ENCODE peak calls at places on chromosomes 2 and 18, in six cellular contexts. One of them, this sample, is unnamed. For H3F3A and H3K9me2, the result is how much of the 10 kb centered on the place peaks cover.

GRCh38 chr2:223725494-223725893 is 111.9 kb downstream of the AP1S3 start:
- DNase-seq in GM23338: peak
- DNase-seq in SK-N-SH: peak
- DNase-seq in GM23248: peak
- DNase-seq in PC-3: peak
- DNase-seq in MM.1S: no peak
- DNase-seq in this sample: peak

GRCh38 chr2:88561646-88562388 is 65.4 kb downstream of the EIF2AK3 start:
- DNase-seq in GM23338: no peak
- DNase-seq in SK-N-SH: no peak
- DNase-seq in GM23248: no peak
- DNase-seq in PC-3: no peak
- DNase-seq in MM.1S: no peak
- DNase-seq in this sample: no peak

GRCh38 chr2:131039535-131039907 is 53.7 kb downstream of the FAM168B start:
- DNase-seq in GM23338: no peak
- DNase-seq in SK-N-SH: no peak
- DNase-seq in GM23248: no peak
- DNase-seq in PC-3: no peak
- DNase-seq in MM.1S: no peak
- DNase-seq in this sample: no peak

GRCh38 chr18:12391487-12392136 is 14.6 kb upstream of the AFG3L2 start:
- DNase-seq in GM23338: peak
- DNase-seq in SK-N-SH: peak
- DNase-seq in GM23248: peak
- DNase-seq in PC-3: peak
- DNase-seq in MM.1S: peak
- DNase-seq in this sample: no peak

GRCh38 chr2:118095610-118096009 is 7.3 kb downstream of the INSIG2 start:
- DNase-seq in GM23338: no peak
- DNase-seq in SK-N-SH: peak
- DNase-seq in GM23248: peak
- DNase-seq in PC-3: no peak
- DNase-seq in MM.1S: no peak
- DNase-seq in this sample: peak

GRCh38 chr18:62537042-62537894 is 14.4 kb downstream of the ZCCHC2 start:
- DNase-seq in GM23338: no peak
- DNase-seq in SK-N-SH: no peak
- DNase-seq in GM23248: no peak
- DNase-seq in PC-3: peak
- DNase-seq in MM.1S: no peak
- DNase-seq in this sample: no peak

GRCh38 chr2:46164581-46165301 is 132.5 kb upstream of the EPAS1 start:
- DNase-seq in GM23338: no peak
- DNase-seq in SK-N-SH: no peak
- DNase-seq in GM23248: peak
- DNase-seq in PC-3: peak
- DNase-seq in MM.1S: no peak
- DNase-seq in this sample: peak

GRCh38 chr2:178304262-178304661 is 110.0 kb downstream of the OSBPL6 start:
- DNase-seq in GM23338: no peak
- DNase-seq in SK-N-SH: no peak
- DNase-seq in GM23248: no peak
- DNase-seq in PC-3: no peak
- DNase-seq in MM.1S: no peak
- DNase-seq in this sample: no peak

GRCh38 chr2:20623241-20623640 is 27.7 kb downstream of the HS1BP3 start:
- DNase-seq in GM23338: no peak
- DNase-seq in SK-N-SH: no peak
- DNase-seq in GM23248: no peak
- DNase-seq in PC-3: no peak
- DNase-seq in MM.1S: no peak
- DNase-seq in this sample: no peak

GRCh38 chr2:101440127-101440738 is 34.7 kb downstream of the RFX8 start:
- DNase-seq in GM23338: no peak
- DNase-seq in SK-N-SH: peak
- DNase-seq in GM23248: no peak
- DNase-seq in PC-3: no peak
- DNase-seq in MM.1S: no peak
- DNase-seq in this sample: no peak

GRCh38 chr2:212266310-212266709 is 272.3 kb downstream of the ERBB4 start:
- DNase-seq in GM23338: peak
- DNase-seq in SK-N-SH: no peak
- DNase-seq in GM23248: no peak
- DNase-seq in PC-3: no peak
- DNase-seq in MM.1S: peak
- DNase-seq in this sample: no peak

GRCh38 chr2:237322564-237322963 is 91.4 kb downstream of the COL6A3 start:
- DNase-seq in GM23338: peak
- DNase-seq in SK-N-SH: no peak
- DNase-seq in GM23248: peak
- DNase-seq in PC-3: peak
- DNase-seq in MM.1S: peak
- DNase-seq in this sample: no peak

GRCh38 chr2:230129343-230129742 is 60.6 kb upstream of the SLC16A14 start:
- DNase-seq in GM23338: no peak
- DNase-seq in SK-N-SH: no peak
- DNase-seq in GM23248: peak
- DNase-seq in PC-3: no peak
- DNase-seq in MM.1S: no peak
- DNase-seq in this sample: no peak

GRCh38 chr2:174786066-174786725 is 21.9 kb upstream of the CHRNA1 start:
- DNase-seq in GM23338: no peak
- DNase-seq in SK-N-SH: no peak
- DNase-seq in GM23248: peak
- DNase-seq in PC-3: no peak
- DNase-seq in MM.1S: no peak
- DNase-seq in this sample: no peak

GRCh38 chr18:4208408-4208807 is 246.7 kb downstream of the DLGAP1 start:
- DNase-seq in GM23338: no peak
- DNase-seq in SK-N-SH: no peak
- DNase-seq in GM23248: no peak
- DNase-seq in PC-3: no peak
- DNase-seq in MM.1S: no peak
- DNase-seq in this sample: no peak

GRCh38 chr2:105721991-105722511 is 22.7 kb upstream of the NCK2 start:
- DNase-seq in GM23338: no peak
- DNase-seq in SK-N-SH: no peak
- DNase-seq in GM23248: no peak
- DNase-seq in PC-3: no peak
- DNase-seq in MM.1S: no peak
- DNase-seq in this sample: no peak

GRCh38 chr2:60053791-60054190 is 499.7 kb downstream of the BCL11A start:
- DNase-seq in GM23338: no peak
- DNase-seq in SK-N-SH: no peak
- DNase-seq in GM23248: no peak
- DNase-seq in PC-3: no peak
- DNase-seq in MM.1S: no peak
- DNase-seq in this sample: no peak

GRCh38 chr2:231648579-231649174 is 56.0 kb downstream of the TEX44 start:
- DNase-seq in GM23338: peak
- DNase-seq in SK-N-SH: peak
- DNase-seq in GM23248: peak
- DNase-seq in PC-3: peak
- DNase-seq in MM.1S: peak
- DNase-seq in this sample: peak

GRCh38 chr2:218807626-218808025 is 24.0 kb downstream of the PRKAG3 start:
- DNase-seq in GM23338: no peak
- DNase-seq in SK-N-SH: no peak
- DNase-seq in GM23248: peak
- DNase-seq in PC-3: peak
- DNase-seq in MM.1S: no peak
- DNase-seq in this sample: no peak

GRCh38 chr2:239376942-239377531 is 23.8 kb downstream of the HDAC4 start:
- DNase-seq in GM23338: no peak
- DNase-seq in SK-N-SH: no peak
- DNase-seq in GM23248: no peak
- DNase-seq in PC-3: no peak
- DNase-seq in MM.1S: no peak
- DNase-seq in this sample: no peak

GRCh38 chr2:126399001-126399400 is 257.0 kb upstream of the GYPC start:
- DNase-seq in GM23338: peak
- DNase-seq in SK-N-SH: no peak
- DNase-seq in GM23248: no peak
- DNase-seq in PC-3: no peak
- DNase-seq in MM.1S: peak
- DNase-seq in this sample: no peak

GRCh38 chr2:232420463-232421188 is 14.0 kb downstream of the ALPG start:
- DNase-seq in GM23338: peak
- DNase-seq in SK-N-SH: peak
- DNase-seq in GM23248: peak
- DNase-seq in PC-3: peak
- DNase-seq in MM.1S: no peak
- DNase-seq in this sample: peak

GRCh38 chr2:102033028-102033749 is 41.4 kb downstream of the IL1R2 start:
- DNase-seq in GM23338: no peak
- DNase-seq in SK-N-SH: no peak
- DNase-seq in GM23248: peak
- DNase-seq in PC-3: peak
- DNase-seq in MM.1S: peak
- DNase-seq in this sample: peak

GRCh38 chr2:217797661-217798069 is 205.1 kb downstream of the TNS1 start:
- DNase-seq in GM23338: no peak
- DNase-seq in SK-N-SH: peak
- DNase-seq in GM23248: no peak
- DNase-seq in PC-3: peak
- DNase-seq in MM.1S: peak
- DNase-seq in this sample: no peak

GRCh38 chr2:202122975-202123765 is 50.1 kb downstream of the KIAA2012 start:
- DNase-seq in GM23338: peak
- DNase-seq in SK-N-SH: no peak
- DNase-seq in GM23248: peak
- DNase-seq in PC-3: no peak
- DNase-seq in MM.1S: no peak
- DNase-seq in this sample: no peak

GRCh38 chr2:136136921-136137320 is 19.0 kb upstream of the CXCR4 start:
- DNase-seq in GM23338: no peak
- DNase-seq in SK-N-SH: no peak
- DNase-seq in GM23248: no peak
- DNase-seq in PC-3: peak
- DNase-seq in MM.1S: peak
- DNase-seq in this sample: peak

GRCh38 chr2:136137982-136138381 is 20.0 kb upstream of the CXCR4 start:
- DNase-seq in GM23338: no peak
- DNase-seq in SK-N-SH: no peak
- DNase-seq in GM23248: no peak
- DNase-seq in PC-3: no peak
- DNase-seq in MM.1S: no peak
- DNase-seq in this sample: peak

GRCh38 chr2:136134126-136134525 is 16.2 kb upstream of the CXCR4 start:
- DNase-seq in GM23338: no peak
- DNase-seq in SK-N-SH: no peak
- DNase-seq in GM23248: no peak
- DNase-seq in PC-3: no peak
- DNase-seq in MM.1S: no peak
- DNase-seq in this sample: no peak

GRCh38 chr2:136135462-136135861 is 17.5 kb upstream of the CXCR4 start:
- DNase-seq in GM23338: no peak
- DNase-seq in SK-N-SH: no peak
- DNase-seq in GM23248: no peak
- DNase-seq in PC-3: no peak
- DNase-seq in MM.1S: no peak
- DNase-seq in this sample: no peak

GRCh38 chr2:136135924-136136906 is 18.3 kb upstream of the CXCR4 start:
- DNase-seq in GM23338: no peak
- DNase-seq in SK-N-SH: no peak
- DNase-seq in GM23248: no peak
- DNase-seq in PC-3: no peak
- DNase-seq in MM.1S: peak
- DNase-seq in this sample: no peak
- H3F3A ChIP-seq in GM23338: under half
- H3F3A ChIP-seq in SK-N-SH: under half
- H3F3A ChIP-seq in GM23248: under half
- H3F3A ChIP-seq in PC-3: under half
- H3F3A ChIP-seq in MM.1S: under half
- H3F3A ChIP-seq in this sample: under half

GRCh38 chr2:144470334-144470733 is 49.6 kb downstream of the ZEB2 start:
- DNase-seq in GM23338: no peak
- DNase-seq in SK-N-SH: no peak
- DNase-seq in GM23248: no peak
- DNase-seq in PC-3: peak
- DNase-seq in MM.1S: no peak
- DNase-seq in this sample: no peak

GRCh38 chr2:144471316-144472045 is 48.4 kb downstream of the ZEB2 start:
- DNase-seq in GM23338: peak
- DNase-seq in SK-N-SH: no peak
- DNase-seq in GM23248: no peak
- DNase-seq in PC-3: no peak
- DNase-seq in MM.1S: peak
- DNase-seq in this sample: no peak

GRCh38 chr2:144472046-144472412 is 47.9 kb downstream of the ZEB2 start:
- DNase-seq in GM23338: no peak
- DNase-seq in SK-N-SH: no peak
- DNase-seq in GM23248: no peak
- DNase-seq in PC-3: no peak
- DNase-seq in MM.1S: no peak
- DNase-seq in this sample: no peak

GRCh38 chr2:144469788-144470187 is 50.1 kb downstream of the ZEB2 start:
- DNase-seq in GM23338: no peak
- DNase-seq in SK-N-SH: no peak
- DNase-seq in GM23248: no peak
- DNase-seq in PC-3: no peak
- DNase-seq in MM.1S: no peak
- DNase-seq in this sample: no peak

GRCh38 chr2:144470819-144471218 is 49.1 kb downstream of the ZEB2 start:
- DNase-seq in GM23338: no peak
- DNase-seq in SK-N-SH: no peak
- DNase-seq in GM23248: peak
- DNase-seq in PC-3: no peak
- DNase-seq in MM.1S: no peak
- DNase-seq in this sample: no peak
- H3K4me2 ChIP-seq in GM23338: peak
- H3K4me2 ChIP-seq in SK-N-SH: peak
- H3K4me2 ChIP-seq in GM23248: peak
- H3K4me2 ChIP-seq in PC-3: no peak
- H3K4me2 ChIP-seq in MM.1S: no peak
- H3K4me2 ChIP-seq in this sample: no peak

DNA sequence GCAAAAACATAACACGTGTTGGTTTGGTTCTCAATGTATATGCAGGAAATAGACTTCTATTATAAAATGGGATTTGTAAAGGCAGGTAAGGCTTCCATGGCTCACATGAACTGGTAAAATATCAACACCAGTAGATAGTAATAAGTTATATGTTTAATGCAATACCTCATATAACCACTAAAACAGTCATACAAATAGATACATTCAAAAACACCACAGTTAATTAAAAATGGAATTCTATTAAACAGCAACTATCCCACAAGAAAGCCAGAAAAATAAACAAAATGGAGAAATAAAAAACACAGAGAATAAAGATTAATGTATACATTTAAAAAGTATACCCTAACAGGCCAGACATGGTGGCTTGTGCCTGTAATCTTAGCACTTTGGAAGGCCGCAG is 243.8 kb upstream of the LRATD1 start:
- DNase-seq in GM23338: no peak
- DNase-seq in SK-N-SH: no peak
- DNase-seq in GM23248: no peak
- DNase-seq in PC-3: no peak
- DNase-seq in MM.1S: no peak
- DNase-seq in this sample: no peak
- H3K9me2 ChIP-seq in GM23338: under half
- H3K9me2 ChIP-seq in SK-N-SH: under half
- H3K9me2 ChIP-seq in GM23248: under half
- H3K9me2 ChIP-seq in PC-3: under half
- H3K9me2 ChIP-seq in MM.1S: under half
- H3K9me2 ChIP-seq in this sample: under half

GRCh38 chr2:66575625-66576371 is 140.9 kb downstream of the MEIS1 start:
- DNase-seq in GM23338: peak
- DNase-seq in SK-N-SH: peak
- DNase-seq in GM23248: peak
- DNase-seq in PC-3: no peak
- DNase-seq in MM.1S: no peak
- DNase-seq in this sample: no peak
- H3F3A ChIP-seq in GM23338: under half
- H3F3A ChIP-seq in SK-N-SH: under half
- H3F3A ChIP-seq in GM23248: under half
- H3F3A ChIP-seq in PC-3: under half
- H3F3A ChIP-seq in MM.1S: under half
- H3F3A ChIP-seq in this sample: under half

This sample was measured in PC-9.